ENCODE peak calls at places on chromosome 12, in six cellular contexts. L, C, R, W, A and Z are unnamed samples.

GRCh38 chr12:75892779-75893408 is 138.7 kb downstream of the PHLDA1 start:
- DNase-seq in A (no peak), C (peak), W (no peak), R (no peak), L (no peak), Z (no peak)

GRCh38 chr12:130203151-130203550 is 40.9 kb downstream of the FZD10 start:
- DNase-seq in L (no peak), A (no peak), C (no peak), W (no peak), R (no peak), Z (no peak)

GRCh38 chr12:55652352-55652751 is 15.7 kb downstream of the OR10P1 start:
- DNase-seq in W (no peak), A (no peak), C (no peak), L (no peak), R (no peak), Z (no peak)

GRCh38 chr12:113892556-113892955 is 73.6 kb downstream of the RBM19 start:
- DNase-seq in R (no peak), L (no peak), A (no peak), C (no peak), W (no peak), Z (no peak)

GRCh38 chr12:47823422-47824086 is 3.9 kb upstream of the HDAC7 start:
- DNase-seq in A (no peak), W (no peak), L (no peak), R (no peak), C (peak), Z (no peak)

GRCh38 chr12:65853489-65854157 is 29.3 kb downstream of the HMGA2 start:
- DNase-seq in L (no peak), R (no peak), W (no peak), C (no peak), A (no peak), Z (peak)

GRCh38 chr12:105907982-105908381 is 230.8 kb downstream of the NUAK1 start:
- DNase-seq in C (no peak), W (no peak), R (no peak), A (no peak), L (no peak), Z (no peak)

GRCh38 chr12:130816055-130816454 is 23.0 kb downstream of the STX2 start:
- DNase-seq in R (no peak), C (no peak), W (no peak), A (no peak), L (no peak), Z (no peak)

GRCh38 chr12:4290011-4290790 is 16.6 kb downstream of the CCND2 start:
- DNase-seq in W (no peak), C (no peak), R (no peak), A (no peak), L (no peak), Z (no peak)

GRCh38 chr12:32702470-32702869 is 23.4 kb downstream of the DNM1L start:
- DNase-seq in A (no peak), R (no peak), L (no peak), C (no peak), W (no peak), Z (no peak)

GRCh38 chr12:103833095-103833777 is 7.8 kb downstream of the NT5DC3 start:
- DNase-seq in W (no peak), L (no peak), A (no peak), C (no peak), R (no peak), Z (no peak)

GRCh38 chr12:121314441-121314840 is 17.9 kb upstream of the CAMKK2 start:
- DNase-seq in L (no peak), R (no peak), W (no peak), A (no peak), C (no peak), Z (no peak)

GRCh38 chr12:122079038-122079531 is 529 bp downstream of the MLXIP start:
- DNase-seq in R (peak), L (no peak), W (no peak), A (no peak), C (no peak), Z (no peak)

GRCh38 chr12:55067701-55068100 is 47.9 kb downstream of the NEUROD4 start:
- DNase-seq in L (no peak), A (no peak), R (peak), W (no peak), C (no peak), Z (no peak)

GRCh38 chr12:112419269-112420133 is 754 bp downstream of the PTPN11 start:
- DNase-seq in W (peak), L (peak), C (peak), A (no peak), R (peak), Z (peak)

GRCh38 chr12:130556486-130557055 is 159.5 kb downstream of the RIMBP2 start:
- DNase-seq in R (no peak), A (no peak), W (no peak), C (no peak), L (no peak), Z (no peak)

GRCh38 chr12:79678306-79678705 is 12.5 kb downstream of the PAWR start:
- DNase-seq in L (no peak), R (no peak), C (no peak), A (no peak), W (no peak), Z (no peak)

GRCh38 chr12:65487679-65488078 is 209.2 kb downstream of the MSRB3 start:
- DNase-seq in C (no peak), W (no peak), L (no peak), R (no peak), A (no peak), Z (no peak)

GRCh38 chr12:121578230-121579189 is 2.3 kb downstream of the KDM2B start:
- DNase-seq in A (no peak), R (peak), C (peak), L (no peak), W (no peak), Z (no peak)

GRCh38 chr12:92324849-92325500 is 179.3 kb upstream of the BTG1 start:
- DNase-seq in A (no peak), C (no peak), L (peak), R (no peak), W (no peak), Z (no peak)

GRCh38 chr12:75945581-75945980 is 86.0 kb downstream of the PHLDA1 start:
- DNase-seq in A (no peak), L (no peak), W (no peak), R (no peak), C (no peak), Z (no peak)

GRCh38 chr12:12999276-12999958 is 648 bp downstream of the HEBP1 start:
- DNase-seq in C (peak), A (no peak), L (no peak), R (peak), W (no peak), Z (no peak)

GRCh38 chr12:66753810-66754209 is 74.9 kb upstream of the GRIP1 start:
- DNase-seq in C (no peak), W (no peak), R (no peak), A (no peak), L (no peak), Z (no peak)

GRCh38 chr12:68370006-68370590 is 37.9 kb upstream of the MDM1 start:
- DNase-seq in C (no peak), A (no peak), L (no peak), W (no peak), R (no peak), Z (no peak)

GRCh38 chr12:82383930-82384513 is 25.7 kb downstream of the METTL25 start:
- DNase-seq in A (no peak), R (no peak), C (peak), W (no peak), L (peak), Z (peak)

GRCh38 chr12:54147186-54147585 is 41.6 kb downstream of the SMUG1 start:
- DNase-seq in R (no peak), W (no peak), C (no peak), A (no peak), L (no peak), Z (no peak)

GRCh38 chr12:106582661-106583577 is at the start of gene RFX4:
- DNase-seq in R (peak), C (no peak), L (peak), W (no peak), A (no peak), Z (no peak)

GRCh38 chr12:79885956-79886490 is 48.9 kb downstream of the PPP1R12A start:
- DNase-seq in A (no peak), R (no peak), W (no peak), L (no peak), C (peak), Z (peak)

GRCh38 chr12:93591137-93591868 is 18.8 kb downstream of the SOCS2 start:
- DNase-seq in R (peak), C (peak), A (peak), W (peak), L (peak), Z (peak)

GRCh38 chr12:4265280-4265679 is 8.3 kb upstream of the CCND2 start:
- DNase-seq in A (no peak), L (no peak), C (peak), R (no peak), W (no peak), Z (no peak)

GRCh38 chr12:94873368-94874085 is 130.0 kb downstream of the NDUFA12 start:
- DNase-seq in C (no peak), W (no peak), A (no peak), L (no peak), R (peak), Z (no peak)

GRCh38 chr12:108967869-108968540 is 52.9 kb downstream of the SVOP start:
- DNase-seq in L (peak), C (no peak), R (peak), W (no peak), A (no peak), Z (no peak)

GRCh38 chr12:76375939-76376338 is 27.7 kb upstream of the BBS10 start:
- DNase-seq in L (no peak), A (no peak), C (peak), W (no peak), R (no peak), Z (no peak)

GRCh38 chr12:34396861-34397590 is 374.7 kb downstream of the ALG10 start:
- DNase-seq in C (no peak), A (peak), W (peak), R (no peak), L (no peak), Z (no peak)

GRCh38 chr12:26100966-26101744 is 23.7 kb downstream of the BHLHE41 start:
- DNase-seq in W (no peak), R (no peak), A (no peak), C (no peak), L (no peak), Z (no peak)
- H3K4me3 ChIP-seq in W (no peak), R (no peak), A (no peak), C (no peak), L (no peak), Z (no peak)

DNA sequence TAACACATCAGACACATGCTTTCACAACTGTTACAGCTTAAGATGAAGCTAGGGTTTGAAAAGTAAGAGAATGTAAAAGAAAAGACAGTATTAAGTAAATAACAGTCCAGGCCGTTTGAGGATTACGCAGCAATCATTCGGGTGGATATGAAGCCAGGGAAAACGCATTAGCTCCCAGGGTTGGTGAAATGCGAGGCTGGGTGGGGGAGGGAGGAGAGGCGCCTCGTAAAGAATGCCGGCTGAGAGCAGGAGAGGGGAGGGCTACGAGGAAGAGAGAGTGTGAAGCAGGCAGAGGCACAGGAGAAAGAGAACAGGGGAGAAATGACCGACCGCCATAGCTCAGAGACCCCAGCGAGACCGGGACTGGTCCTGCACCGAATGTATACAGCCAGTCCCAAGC is 73.0 kb downstream of the IQSEC3 start:
- DNase-seq in L (no peak), C (no peak), W (no peak), R (peak), A (no peak), Z (no peak)
- H3K4me3 ChIP-seq in L (no peak), C (no peak), W (no peak), R (peak), A (peak), Z (no peak)

GRCh38 chr12:48998497-48999353 is 450 bp downstream of the DDN start:
- DNase-seq in L (no peak), C (no peak), A (no peak), R (peak), W (no peak), Z (no peak)
- H3K4me3 ChIP-seq in L (peak), C (peak), A (peak), R (peak), W (peak), Z (peak)

GRCh38 chr12:89382366-89382765 is 30.1 kb upstream of the DUSP6 start:
- DNase-seq in A (no peak), C (no peak), W (no peak), L (no peak), R (no peak), Z (no peak)
- H3K4me3 ChIP-seq in A (no peak), C (no peak), W (no peak), L (no peak), R (no peak), Z (no peak)

GRCh38 chr12:111033281-111034147 is 113.1 kb upstream of the MYL2 start:
- DNase-seq in L (peak), C (no peak), A (no peak), W (no peak), R (peak), Z (no peak)
- H3K4me3 ChIP-seq in L (peak), C (no peak), A (peak), W (peak), R (peak), Z (no peak)

GRCh38 chr12:57613427-57614109 is 2.3 kb downstream of the ARHGEF25 start:
- DNase-seq in C (no peak), R (no peak), W (no peak), A (no peak), L (no peak), Z (no peak)
- H3K4me3 ChIP-seq in C (no peak), R (no peak), W (no peak), A (no peak), L (no peak), Z (no peak)

DNA sequence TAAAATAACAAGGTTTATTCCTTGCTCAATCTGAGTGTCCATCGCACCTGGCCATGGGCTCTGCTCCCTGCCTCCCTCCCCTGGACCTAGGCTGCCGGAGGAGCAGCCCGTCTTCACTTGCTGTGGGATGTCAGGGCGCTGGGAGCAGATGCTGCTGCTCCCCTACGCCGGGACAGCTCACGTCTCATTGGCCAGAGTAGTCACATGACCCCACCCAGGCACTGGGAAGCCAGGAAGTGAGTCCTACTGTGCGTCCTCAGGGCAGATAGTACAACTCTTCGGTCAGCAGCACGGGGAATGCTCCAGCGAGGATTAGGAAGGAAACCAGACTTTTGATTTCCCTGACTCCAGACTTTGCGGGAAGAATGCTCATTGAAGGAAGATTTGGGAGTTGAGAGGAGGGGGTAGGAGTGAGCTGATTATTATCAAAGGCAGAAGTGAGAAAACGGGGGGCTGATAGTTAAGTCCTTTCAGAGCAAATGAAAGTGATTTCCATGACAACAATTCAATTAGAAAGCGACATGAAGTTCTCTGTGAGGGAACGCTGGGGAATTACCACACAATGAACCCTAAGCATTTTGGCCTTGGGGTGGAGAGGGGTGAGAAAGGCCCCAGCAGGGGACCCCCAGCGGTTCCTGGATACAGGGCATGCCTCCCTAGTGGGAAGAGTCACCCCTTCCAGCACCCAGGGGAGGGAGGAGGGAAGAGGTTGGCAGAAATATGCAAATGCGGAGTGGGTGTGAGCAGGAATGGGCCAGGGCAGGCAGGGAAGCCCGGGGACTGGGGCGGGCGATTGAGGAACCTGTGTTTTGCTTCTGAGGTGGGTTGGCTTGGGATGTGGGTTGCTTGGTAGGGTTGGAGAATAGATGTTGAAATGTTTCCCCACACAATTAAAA is 215.5 kb downstream of the AACS start:
- DNase-seq in C (no peak), A (no peak), R (peak), W (no peak), L (no peak), Z (no peak)
- H3K4me3 ChIP-seq in C (no peak), A (no peak), R (peak), W (no peak), L (no peak), Z (no peak)

GRCh38 chr12:132329036-132329738 is at the start of gene GALNT9:
- DNase-seq in L (peak), W (no peak), C (peak), R (peak), A (no peak), Z (no peak)
- H3K4me3 ChIP-seq in L (peak), W (no peak), C (peak), R (no peak), A (no peak), Z (no peak)

GRCh38 chr12:10293570-10294227 is 14.0 kb upstream of the KLRD1 start:
- DNase-seq in R (no peak), L (no peak), W (no peak), C (no peak), A (no peak), Z (no peak)

GRCh38 chr12:10285919-10286318 is 21.8 kb upstream of the KLRD1 start:
- DNase-seq in L (no peak), A (no peak), R (no peak), W (no peak), C (no peak), Z (no peak)

GRCh38 chr12:10293151-10293550 is 14.5 kb upstream of the KLRD1 start:
- DNase-seq in A (no peak), R (no peak), C (no peak), W (no peak), L (no peak), Z (no peak)

GRCh38 chr12:10291030-10291429 is 16.6 kb upstream of the KLRD1 start:
- DNase-seq in L (no peak), A (no peak), W (no peak), R (no peak), C (no peak), Z (no peak)

DNA sequence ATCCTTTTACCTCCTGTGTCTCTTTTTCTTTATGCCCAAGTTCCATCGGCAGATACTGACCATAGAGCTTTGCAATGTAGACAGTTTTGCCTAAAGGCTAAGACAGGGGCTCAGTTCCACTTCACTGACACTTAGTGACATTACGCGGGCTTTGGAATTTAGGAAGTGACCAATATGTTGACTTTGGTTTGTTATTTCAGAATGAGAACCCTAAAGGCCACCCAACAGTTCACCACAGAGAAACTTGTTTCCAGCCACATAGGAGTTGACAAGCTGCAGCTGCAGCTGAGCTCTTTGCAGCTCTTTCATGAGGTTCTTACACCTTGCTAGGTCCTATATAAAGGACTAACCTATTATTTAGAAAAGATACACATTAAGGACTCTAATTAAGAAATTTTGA is 18.7 kb upstream of the KLRD1 start:
- DNase-seq in L (no peak), W (no peak), R (no peak), A (no peak), C (no peak), Z (no peak)
- H3K4me3 ChIP-seq in L (no peak), W (no peak), R (no peak), A (no peak), C (no peak), Z (no peak)